ENCODE peak calls at places on chromosome 2, in five cellular contexts. Q is kidney epithelial cell; B is mesendoderm; D is activated T-cell treated with anti-CD3 and anti-CD28 coated beads, Interleukin-2, amount 50 U/mL, for 1 hour; G is GM18507. A is an unnamed sample.

GRCh38 chr2:209145941-209146681 is 277.7 kb upstream of the MAP2 start:
- DNase-seq in G (no peak), Q (no peak), B (peak; percentile 85), D (no peak), A (no peak)

GRCh38 chr2:175726213-175726612 is 275.9 kb downstream of the LNPK start:
- DNase-seq in G (no peak), B (no peak), Q (no peak), D (no peak), A (no peak)

GRCh38 chr2:179311071-179311470 is 46.4 kb upstream of the SESTD1 start:
- DNase-seq in Q (no peak), B (no peak), D (no peak), G (no peak), A (no peak)

GRCh38 chr2:23037596-23037995 is 347.4 kb upstream of the KLHL29 start:
- DNase-seq in G (no peak), Q (no peak), B (no peak), D (no peak), A (no peak)

GRCh38 chr2:234072454-234072853 is 22.0 kb downstream of the SPP2 start:
- DNase-seq in D (no peak), Q (no peak), G (no peak), B (no peak), A (no peak)

GRCh38 chr2:117917223-117917917 is 96.5 kb downstream of the CCDC93 start:
- DNase-seq in G (no peak), D (no peak), Q (no peak), B (peak; percentile 58), A (no peak)

GRCh38 chr2:71893646-71894045 is 254.0 kb downstream of the CYP26B1 start:
- DNase-seq in B (no peak), D (no peak), G (no peak), Q (no peak), A (no peak)

GRCh38 chr2:242001853-242002252 is 132.3 kb downstream of the RTP5 start:
- DNase-seq in G (no peak), Q (no peak), D (peak; percentile 7), B (no peak), A (no peak)

GRCh38 chr2:230660294-230661060 is 52.2 kb upstream of the CAB39 start:
- DNase-seq in G (no peak), D (peak; percentile 42), B (no peak), Q (no peak), A (no peak)

GRCh38 chr2:231727621-231728020 is 19.3 kb downstream of the PTMA start:
- DNase-seq in Q (no peak), G (no peak), D (no peak), B (no peak), A (no peak)

GRCh38 chr2:226431301-226431955 is 368.2 kb downstream of the IRS1 start:
- DNase-seq in Q (no peak), B (no peak), D (no peak), G (no peak), A (peak; percentile 46)